ENCODE peak calls at places on chromosome 16, in seven cellular contexts. J is neuronal stem cell, R is AG04450, Q is brain microvascular endothelial cell, D is GM12865, E is uterus, Z is hepatocyte. M is an unnamed sample.
A peak's percentile ranks its signal among the peaks of the same experiment; 100 is the strongest.

GRCh38 chr16:6602401-6602800 is 730.2 kb upstream of the RBFOX1 start:
- DNase-seq in J (no peak), R (no peak), Q (no peak), D (no peak), E (no peak), Z (no peak), M (no peak)

GRCh38 chr16:72240949-72241348 is 69.0 kb upstream of the PMFBP1 start:
- DNase-seq in J (no peak), R (no peak), Q (no peak), D (no peak), E (no peak), Z (no peak), M (no peak)

GRCh38 chr16:21167360-21167759 is 8.9 kb downstream of the LDAF1 start:
- DNase-seq in J (no peak), R (peak; percentile 90), Q (peak; percentile 94), D (no peak), E (no peak), Z (no peak), M (peak; percentile 53)

GRCh38 chr16:83530293-83530692 is 277.5 kb upstream of the HSBP1 start:
- DNase-seq in J (no peak), R (no peak), Q (peak; percentile 42), D (no peak), E (no peak), Z (no peak), M (peak; percentile 73)

GRCh38 chr16:48165961-48166578 is 10.3 kb upstream of the ABCC12 start:
- DNase-seq in J (no peak), R (no peak), Q (peak; percentile 7), D (peak; percentile 43), E (no peak), Z (no peak), M (no peak)

GRCh38 chr16:27462846-27463682 is 61.1 kb downstream of the IL21R start:
- DNase-seq in J (no peak), R (no peak), Q (no peak), D (no peak), E (no peak), Z (no peak), M (no peak)

GRCh38 chr16:79599837-79600635 is 501 bp downstream of the MAF start:
- DNase-seq in J (peak; percentile 77), R (no peak), Q (no peak), D (peak; percentile 23), E (peak; percentile 69), Z (peak; percentile 82), M (no peak)

GRCh38 chr16:82133798-82134197 is 36.2 kb downstream of the MPHOSPH6 start:
- DNase-seq in J (no peak), R (no peak), Q (no peak), D (no peak), E (no peak), Z (no peak), M (no peak)

GRCh38 chr16:67979955-67980678 is at the start of gene DPEP3:
- DNase-seq in J (no peak), R (no peak), Q (no peak), D (no peak), E (no peak), Z (no peak), M (no peak)

GRCh38 chr16:63890072-63890471 is 1231.8 kb downstream of the CDH11 start:
- DNase-seq in J (no peak), R (no peak), Q (peak; percentile 24), D (no peak), E (no peak), Z (peak; percentile 23), M (no peak)

GRCh38 chr16:89000207-89000959 is 23.4 kb upstream of the CBFA2T3 start:
- DNase-seq in J (no peak), R (no peak), Q (no peak), D (no peak), E (no peak), Z (no peak), M (no peak)

GRCh38 chr16:88552166-88552565 is 18.0 kb upstream of the ZC3H18 start:
- DNase-seq in J (no peak), R (no peak), Q (no peak), D (no peak), E (no peak), Z (no peak), M (no peak)

GRCh38 chr16:88585269-88585668 is 15.1 kb downstream of the ZC3H18 start:
- DNase-seq in J (no peak), R (no peak), Q (no peak), D (no peak), E (no peak), Z (no peak), M (no peak)

GRCh38 chr16:50548659-50549560 is 714 bp downstream of the NKD1 start:
- DNase-seq in J (peak; percentile 39), R (no peak), Q (no peak), D (peak; percentile 11), E (peak; percentile 29), Z (no peak), M (no peak)

GRCh38 chr16:3358884-3359283 is 3.2 kb downstream of the OR2C1 start:
- DNase-seq in J (no peak), R (no peak), Q (no peak), D (no peak), E (no peak), Z (no peak), M (no peak)

GRCh38 chr16:88936008-88936912 is 40.7 kb downstream of the CBFA2T3 start:
- DNase-seq in J (no peak), R (no peak), Q (no peak), D (peak; percentile 48), E (no peak), Z (no peak), M (no peak)

GRCh38 chr16:87924937-87925670 is 11.2 kb downstream of the CA5A start:
- DNase-seq in J (no peak), R (no peak), Q (no peak), D (no peak), E (no peak), Z (no peak), M (no peak)

GRCh38 chr16:86396918-86397317 is 113.4 kb upstream of the FOXF1 start:
- DNase-seq in J (no peak), R (peak; percentile 88), Q (peak; percentile 58), D (no peak), E (peak; percentile 63), Z (peak; percentile 74), M (peak; percentile 72)

GRCh38 chr16:86398622-86399021 is 111.7 kb upstream of the FOXF1 start:
- DNase-seq in J (no peak), R (peak; percentile 61), Q (peak; percentile 41), D (no peak), E (no peak), Z (no peak), M (no peak)

GRCh38 chr16:86395477-86395876 is 114.8 kb upstream of the FOXF1 start:
- DNase-seq in J (no peak), R (no peak), Q (no peak), D (no peak), E (no peak), Z (no peak), M (no peak)

GRCh38 chr16:86398201-86398600 is 112.1 kb upstream of the FOXF1 start:
- DNase-seq in J (no peak), R (no peak), Q (peak; percentile 8), D (no peak), E (no peak), Z (no peak), M (no peak)

DNA sequence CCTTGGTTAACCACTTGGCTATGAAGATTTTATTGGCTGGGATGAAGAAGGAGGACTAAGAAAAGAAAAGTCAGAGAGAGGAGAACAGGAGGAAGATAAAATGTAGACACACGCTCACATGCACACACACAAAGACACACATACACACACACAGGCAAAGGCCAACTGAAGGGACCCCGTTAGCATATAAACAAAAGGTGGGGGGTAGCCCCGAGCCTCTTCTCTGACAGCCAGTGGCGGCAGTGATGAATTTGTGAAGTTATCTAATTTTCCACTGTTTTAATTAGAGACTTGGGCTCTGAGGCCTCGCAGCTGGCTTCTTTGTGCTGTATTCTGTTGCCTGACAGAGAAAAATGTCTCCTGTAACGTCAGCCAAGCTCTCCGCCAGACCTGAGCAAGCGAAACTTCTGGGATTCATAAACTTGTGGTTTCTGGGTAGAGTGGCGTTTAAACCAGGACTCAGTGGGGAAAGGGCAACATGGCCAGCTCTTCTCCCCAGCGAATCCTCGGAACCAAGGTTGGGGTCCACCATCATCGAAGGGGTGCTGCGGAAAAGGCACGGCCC is 113.9 kb upstream of the FOXF1 start:
- DNase-seq in J (no peak), R (peak; percentile 91), Q (peak; percentile 9), D (no peak), E (peak; percentile 36), Z (peak; percentile 60), M (no peak)
- H3K4me3 ChIP-seq in J (no peak overlapping the region), R (peak overlapping the region; percentile 38), Q (no peak overlapping the region), D (no peak overlapping the region), E (no peak overlapping the region), Z (no peak overlapping the region), M (peak overlapping the region; percentile 10)

GRCh38 chr16:70646260-70647241 is at the start of gene IL34:
- DNase-seq in J (no peak), R (no peak), Q (peak; percentile 80), D (no peak), E (peak; percentile 28), Z (peak; percentile 10), M (peak; percentile 61)
- H3K4me3 ChIP-seq in J (no peak within 1 kb of the TSS), R (no peak within 1 kb of the TSS), Q (no peak within 1 kb of the TSS), D (no peak within 1 kb of the TSS), E (no peak within 1 kb of the TSS), Z (no peak within 1 kb of the TSS), M (peak within 1 kb of the TSS; percentile 21)

GRCh38 chr16:66590322-66590721 is 11.1 kb downstream of the CMTM2 start:
- DNase-seq in J (no peak), R (no peak), Q (no peak), D (peak; percentile 52), E (no peak), Z (no peak), M (no peak)
- H3K4me3 ChIP-seq in J (no peak overlapping the region), R (no peak overlapping the region), Q (no peak overlapping the region), D (no peak overlapping the region), E (no peak overlapping the region), Z (no peak overlapping the region), M (no peak overlapping the region)

DNA sequence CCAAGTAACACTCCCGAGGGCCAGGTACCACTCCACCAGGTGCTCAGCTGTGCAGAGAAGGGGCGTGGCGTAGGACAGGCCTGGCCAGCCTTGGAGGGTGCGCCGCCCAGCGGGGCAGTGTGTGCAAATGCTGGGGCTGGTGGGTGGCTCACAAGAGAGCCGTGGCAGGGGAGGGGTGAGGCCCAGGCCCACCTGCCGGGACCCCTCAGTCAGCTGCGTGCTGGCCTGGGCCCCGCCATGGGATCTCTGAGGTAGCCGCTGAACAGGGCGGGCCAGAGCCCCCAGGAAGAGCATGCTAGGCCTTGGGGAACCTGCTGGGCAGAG is 8.8 kb downstream of the TPSG1 start:
- DNase-seq in J (no peak), R (no peak), Q (no peak), D (no peak), E (no peak), Z (no peak), M (no peak)
- H3K4me3 ChIP-seq in J (no peak overlapping the region), R (no peak overlapping the region), Q (no peak overlapping the region), D (no peak overlapping the region), E (no peak overlapping the region), Z (no peak overlapping the region), M (no peak overlapping the region)

GRCh38 chr16:19130852-19131808 is 17.4 kb downstream of the ITPRIPL2 start:
- DNase-seq in J (no peak), R (peak; percentile 46), Q (peak; percentile 64), D (peak; percentile 60), E (no peak), Z (peak; percentile 29), M (peak; percentile 67)
- H3K4me3 ChIP-seq in J (no peak overlapping the region), R (no peak overlapping the region), Q (no peak overlapping the region), D (peak overlapping the region; percentile 14), E (no peak overlapping the region), Z (no peak overlapping the region), M (no peak overlapping the region)

GRCh38 chr16:85462405-85463227 is 150.5 kb upstream of the GSE1 start:
- DNase-seq in J (peak; percentile 49), R (no peak), Q (no peak), D (no peak), E (peak; percentile 64), Z (peak; percentile 80), M (no peak)
- H3K4me3 ChIP-seq in J (no peak overlapping the region), R (peak overlapping the region; percentile 15), Q (no peak overlapping the region), D (no peak overlapping the region), E (peak overlapping the region; percentile 39), Z (no peak overlapping the region), M (peak overlapping the region; percentile 36)

M was measured in skeletal muscle cell.